ENCODE peak calls at places on chromosomes 7 and 10, in six cellular contexts. C is A549, M is tibial nerve, F is PC-9, I is ascending aorta, R is suprapubic skin. Y is an unnamed sample.

GRCh38 chr10:103748020-103748419 is 107.4 kb downstream of the SH3PXD2A start:
- DNase-seq in C (no peak), M (no peak), F (no peak), I (no peak), R (no peak), Y (no peak)

GRCh38 chr7:26153246-26153822 is 1.3 kb downstream of the NFE2L3 start:
- DNase-seq in C (no peak), M (no peak), F (peak), I (no peak), R (no peak), Y (no peak)

GRCh38 chr10:76492678-76493472 is 1061.5 kb downstream of the LRMDA start:
- DNase-seq in C (no peak), M (no peak), F (no peak), I (no peak), R (no peak), Y (no peak)

GRCh38 chr10:5547684-5547933 is 22.8 kb downstream of the CALML3 start:
- DNase-seq in C (no peak), M (no peak), F (no peak), I (no peak), R (no peak), Y (no peak)

GRCh38 chr7:99359465-99360154 is 14.9 kb upstream of the ARPC1B start:
- DNase-seq in C (no peak), M (no peak), F (no peak), I (no peak), R (no peak), Y (no peak)

GRCh38 chr7:95246935-95247370 is 77.4 kb downstream of the PON1 start:
- DNase-seq in C (peak), M (no peak), F (peak), I (no peak), R (no peak), Y (peak)

GRCh38 chr10:102919237-102919959 is 1.3 kb downstream of the CNNM2 start:
- DNase-seq in C (no peak), M (no peak), F (no peak), I (no peak), R (peak), Y (no peak)

GRCh38 chr7:108454674-108455523 is 1.3 kb downstream of the NRCAM start:
- DNase-seq in C (peak), M (no peak), F (peak), I (no peak), R (no peak), Y (peak)

DNA sequence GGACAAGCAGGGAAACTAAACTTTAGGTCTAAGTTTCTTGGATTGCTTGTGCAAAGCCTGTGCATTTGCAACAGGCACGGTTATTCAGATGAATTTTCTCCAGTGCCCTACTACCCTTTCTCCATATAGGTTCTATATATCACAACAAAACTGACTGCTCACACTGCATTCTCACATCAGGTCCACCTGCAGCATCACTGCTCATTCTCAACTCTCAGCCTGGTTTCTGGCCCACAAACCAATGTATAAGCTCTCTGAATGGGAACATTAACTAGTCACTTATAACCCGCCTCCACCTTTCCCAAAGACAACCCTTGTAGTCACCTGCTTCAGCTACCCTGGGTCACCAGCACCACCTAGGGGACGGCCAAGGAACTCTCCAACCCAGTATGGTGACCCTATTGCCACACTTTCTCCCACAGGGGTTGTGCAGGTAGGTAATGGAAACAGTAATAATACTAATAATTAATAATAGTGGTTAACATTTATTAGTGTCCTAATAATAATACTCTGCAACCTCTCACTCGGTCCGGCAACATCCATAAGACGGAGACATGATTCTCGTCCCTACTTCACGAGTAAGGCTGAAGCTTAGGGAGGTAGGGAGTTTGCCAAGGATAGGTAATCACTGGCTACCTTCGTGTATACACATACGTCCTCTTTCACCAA is 97.3 kb downstream of the CLEC2L start:
- DNase-seq in C (peak), M (no peak), F (peak), I (no peak), R (no peak), Y (no peak)
- TF ChIP-seq CTCF in C (peak), M (peak), F (peak), I (no peak), R (peak), Y (peak)

GRCh38 chr7:7970620-7971307 is 2.2 kb downstream of the GLCCI1 start:
- DNase-seq in C (no peak), M (no peak), F (no peak), I (no peak), R (no peak), Y (no peak)
- TF ChIP-seq CTCF in C (no peak), M (no peak), F (no peak), I (no peak), R (no peak), Y (no peak)

GRCh38 chr7:100429637-100430449 is at the start of gene MEPCE:
- DNase-seq in C (peak), M (peak), F (peak), I (peak), R (peak), Y (peak)

GRCh38 chr7:100430450-100431285 is 1.0 kb downstream of the MEPCE start:
- DNase-seq in C (no peak), M (peak), F (no peak), I (no peak), R (peak), Y (no peak)

GRCh38 chr7:100427762-100428198 is 723 bp downstream of the ZCWPW1 start:
- DNase-seq in C (no peak), M (no peak), F (no peak), I (no peak), R (peak), Y (no peak)

GRCh38 chr7:100428199-100428966 is at the start of gene ZCWPW1:
- DNase-seq in C (peak), M (peak), F (peak), I (peak), R (peak), Y (peak)

DNA sequence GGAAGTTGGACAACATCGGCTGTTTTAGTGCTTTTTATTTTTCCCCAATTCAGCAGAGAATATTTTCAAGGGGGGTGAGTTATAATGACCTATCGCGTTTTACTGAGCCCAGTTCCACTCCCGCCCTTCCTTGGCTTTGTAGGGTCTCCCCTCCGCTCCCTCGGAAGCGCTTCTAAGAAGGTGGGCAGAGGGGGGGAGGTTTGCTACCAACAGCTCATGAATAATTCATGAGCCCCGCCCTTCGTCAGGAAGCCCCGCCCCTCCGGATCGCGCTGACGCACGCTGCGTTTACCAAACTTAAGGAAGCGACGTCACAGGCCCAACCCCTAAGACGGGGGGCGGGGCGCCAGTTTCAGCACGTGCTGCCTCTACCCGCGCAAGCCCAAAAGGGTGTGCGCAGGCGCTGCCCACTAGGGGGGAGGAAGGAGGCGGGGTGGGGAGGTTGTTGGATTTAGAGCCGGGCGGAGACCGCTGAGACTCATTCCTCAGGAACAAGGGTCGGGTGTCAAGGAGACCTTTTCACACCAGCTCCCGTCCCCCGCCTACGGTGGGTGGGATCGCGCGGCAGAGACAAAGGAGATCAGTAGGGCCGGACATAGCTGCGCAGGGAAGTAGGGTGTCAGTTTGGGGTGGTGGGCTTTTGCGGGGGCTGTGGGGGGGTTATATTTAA is 529 bp upstream of the MEPCE start:
- DNase-seq in C (peak), M (peak), F (peak), I (peak), R (peak), Y (peak)
- TF ChIP-seq CTCF in C (no peak), M (no peak), F (no peak), I (peak), R (no peak), Y (no peak)

GRCh38 chr7:127736511-127736910 is 84.5 kb downstream of the SND1 start:
- DNase-seq in C (no peak), M (no peak), F (no peak), I (no peak), R (no peak), Y (no peak)

GRCh38 chr7:127731431-127732080 is 79.6 kb downstream of the SND1 start:
- DNase-seq in C (no peak), M (no peak), F (no peak), I (no peak), R (no peak), Y (no peak)

GRCh38 chr7:127733976-127734375 is 82.0 kb downstream of the SND1 start:
- DNase-seq in C (no peak), M (no peak), F (no peak), I (no peak), R (no peak), Y (no peak)

GRCh38 chr7:127730658-127731276 is 78.8 kb downstream of the SND1 start:
- DNase-seq in C (no peak), M (no peak), F (no peak), I (no peak), R (no peak), Y (no peak)

DNA sequence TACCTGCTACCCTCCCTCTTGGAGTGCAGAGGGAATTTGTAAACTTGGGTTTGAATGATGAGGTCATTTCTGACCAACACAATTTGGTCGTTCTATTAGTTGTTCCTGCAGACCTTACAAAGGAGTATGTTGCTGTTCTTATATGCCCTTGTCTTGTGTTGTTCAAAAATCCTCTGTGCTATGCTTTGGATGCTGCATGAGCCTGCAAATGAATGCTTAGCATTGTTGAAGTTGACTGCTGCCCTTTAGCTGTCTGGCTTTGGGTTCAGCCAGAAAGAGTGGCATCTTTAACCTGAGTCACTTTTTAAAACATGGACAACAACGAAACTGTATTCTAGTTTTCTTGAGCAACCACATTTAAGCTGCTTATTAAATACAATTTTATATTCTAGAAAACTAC is 80.3 kb downstream of the SND1 start:
- DNase-seq in C (no peak), M (no peak), F (no peak), I (no peak), R (no peak), Y (no peak)
- TF ChIP-seq CTCF in C (no peak), M (no peak), F (no peak), I (no peak), R (no peak), Y (no peak)

DNA sequence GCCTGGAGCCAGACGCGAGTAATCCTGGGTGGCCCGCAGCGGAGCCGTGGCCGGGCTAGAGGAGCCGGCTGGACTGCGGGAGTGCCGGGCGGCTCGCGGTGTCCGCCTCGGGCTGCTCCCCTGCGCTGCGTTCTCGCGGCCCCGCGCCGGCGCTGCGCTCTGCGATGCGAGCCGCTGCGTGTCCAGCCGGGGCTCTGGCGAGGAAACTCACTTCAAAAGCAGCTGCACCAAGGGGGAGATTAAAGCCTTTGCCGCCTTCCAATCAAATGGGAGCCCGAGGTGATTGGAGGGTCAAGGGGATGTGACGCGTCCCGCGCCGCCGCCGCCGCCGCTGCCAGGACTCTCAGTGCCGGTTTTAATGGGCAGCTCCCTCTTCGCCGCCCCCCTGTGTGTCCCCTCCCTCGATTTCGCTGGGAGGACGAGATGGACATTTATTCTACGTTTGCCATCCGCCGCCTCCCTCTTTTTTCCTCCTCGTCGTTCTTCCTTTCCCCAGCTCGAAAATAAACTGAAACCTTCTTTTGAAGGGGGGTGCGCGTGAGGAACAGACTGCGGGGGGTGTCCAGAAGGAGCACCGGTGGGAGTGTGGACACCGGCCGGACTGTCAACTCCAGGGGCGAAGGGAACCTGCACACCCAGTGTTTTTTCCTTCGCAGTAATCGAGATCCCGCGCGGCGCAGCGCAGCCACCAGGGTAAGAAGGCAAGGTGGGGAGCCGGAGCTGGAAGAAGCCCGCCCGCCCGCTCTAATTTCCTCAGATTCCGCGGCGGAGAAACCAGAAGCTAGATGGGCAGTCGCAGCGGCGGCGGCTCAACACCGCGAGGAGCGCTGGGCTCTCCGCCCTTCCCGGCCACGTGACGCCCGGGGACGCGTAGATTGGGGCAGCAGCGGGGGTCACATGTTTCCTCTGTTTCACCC is at the start of gene ZNF503:
- DNase-seq in C (peak), M (peak), F (peak), I (peak), R (peak), Y (peak)
- TF ChIP-seq CTCF in C (no peak), M (peak), F (no peak), I (peak), R (peak), Y (no peak)

GRCh38 chr7:30986738-30987137 is 23.0 kb downstream of the GHRHR start:
- DNase-seq in C (no peak), M (no peak), F (no peak), I (no peak), R (no peak), Y (no peak)

GRCh38 chr7:30984359-30985107 is 20.8 kb downstream of the GHRHR start:
- DNase-seq in C (no peak), M (no peak), F (peak), I (no peak), R (no peak), Y (no peak)

GRCh38 chr7:30987178-30987577 is 23.4 kb downstream of the GHRHR start:
- DNase-seq in C (no peak), M (no peak), F (no peak), I (no peak), R (no peak), Y (no peak)

GRCh38 chr7:30986331-30986730 is 22.6 kb downstream of the GHRHR start:
- DNase-seq in C (no peak), M (no peak), F (no peak), I (no peak), R (no peak), Y (no peak)

DNA sequence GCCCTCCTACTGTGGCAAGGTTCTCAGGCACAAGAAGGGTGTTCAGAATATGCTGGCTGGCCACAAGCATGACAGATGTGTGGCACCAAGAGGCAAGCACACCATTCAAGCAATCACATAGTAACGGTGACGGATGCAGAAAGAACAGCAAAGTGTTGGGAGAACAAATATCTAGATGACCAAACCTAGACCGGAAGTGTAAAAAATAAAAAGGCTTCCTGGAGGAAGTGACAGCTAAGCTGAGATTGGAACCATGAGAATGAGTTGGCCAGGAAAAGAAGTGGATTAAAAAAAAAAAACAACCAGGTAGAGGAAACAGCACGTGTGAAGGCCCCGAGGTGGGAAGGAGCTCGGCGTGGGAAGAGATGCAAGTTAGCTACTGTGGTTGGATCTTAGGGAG is 22.0 kb downstream of the GHRHR start:
- DNase-seq in C (no peak), M (no peak), F (no peak), I (no peak), R (no peak), Y (no peak)
- TF ChIP-seq CTCF in C (no peak), M (no peak), F (no peak), I (no peak), R (no peak), Y (no peak)

GRCh38 chr10:125977206-125977605 is 80.8 kb downstream of the FANK1 start:
- DNase-seq in C (no peak), M (no peak), F (no peak), I (no peak), R (no peak), Y (no peak)
- TF ChIP-seq CTCF in C (no peak), M (no peak), F (no peak), I (no peak), R (no peak), Y (no peak)

DNA sequence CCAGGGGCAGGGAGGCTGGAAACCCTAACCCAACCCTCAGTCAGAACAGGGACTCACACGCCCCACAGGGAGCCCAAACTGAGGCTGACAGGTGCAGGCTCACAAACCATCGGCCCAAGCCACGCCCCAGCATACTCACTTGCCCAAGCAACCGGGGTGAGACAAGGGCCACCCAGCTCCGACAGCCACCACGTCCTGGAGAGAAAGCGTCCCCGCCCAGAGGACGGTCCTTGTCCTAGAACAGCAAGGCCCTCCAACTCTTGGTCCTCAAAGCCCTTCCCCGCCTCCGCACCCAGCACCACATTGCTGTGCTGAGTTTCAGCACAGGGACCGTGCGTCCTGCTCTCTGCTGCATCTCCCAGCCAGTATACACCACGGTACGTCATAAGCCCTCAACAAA is 39.6 kb downstream of the MAD1L1 start:
- DNase-seq in C (no peak), M (no peak), F (no peak), I (no peak), R (no peak), Y (no peak)
- TF ChIP-seq CTCF in C (no peak), M (no peak), F (no peak), I (no peak), R (no peak), Y (no peak)